ENCODE peak calls at places on chromosomes 13 and 19, in ten cellular contexts. One of them, this sample, is unnamed. For H3K4me1, the result is how much of the 10 kb centered on the place peaks cover.

GRCh38 chr19:48458016-48458415 is 2.6 kb downstream of the KCNJ14 start:
- DNase-seq in IMR-90: no peak
- DNase-seq in adrenal gland: no peak
- DNase-seq in ovary: no peak
- DNase-seq in stomach: no peak
- DNase-seq in Peyer's patch: no peak
- DNase-seq in heart left ventricle: no peak
- DNase-seq in breast epithelium: no peak
- DNase-seq in esophagus squamous epithelium: no peak
- DNase-seq in prostate gland: no peak
- DNase-seq in this sample: no peak

GRCh38 chr13:20460744-20461143 is 64.9 kb downstream of the CRYL1 start:
- DNase-seq in IMR-90: no peak
- DNase-seq in adrenal gland: no peak
- DNase-seq in ovary: no peak
- DNase-seq in stomach: no peak
- DNase-seq in Peyer's patch: no peak
- DNase-seq in heart left ventricle: no peak
- DNase-seq in breast epithelium: no peak
- DNase-seq in esophagus squamous epithelium: no peak
- DNase-seq in prostate gland: no peak
- DNase-seq in this sample: no peak

GRCh38 chr13:86581711-86582110 is 782.5 kb upstream of the SLITRK6 start:
- DNase-seq in IMR-90: peak
- DNase-seq in adrenal gland: no peak
- DNase-seq in ovary: no peak
- DNase-seq in stomach: no peak
- DNase-seq in Peyer's patch: no peak
- DNase-seq in heart left ventricle: no peak
- DNase-seq in breast epithelium: no peak
- DNase-seq in esophagus squamous epithelium: no peak
- DNase-seq in prostate gland: no peak
- DNase-seq in this sample: no peak

GRCh38 chr13:84588023-84588422 is 705.7 kb upstream of the SLITRK1 start:
- DNase-seq in IMR-90: no peak
- DNase-seq in adrenal gland: no peak
- DNase-seq in ovary: no peak
- DNase-seq in stomach: no peak
- DNase-seq in Peyer's patch: no peak
- DNase-seq in heart left ventricle: no peak
- DNase-seq in breast epithelium: no peak
- DNase-seq in esophagus squamous epithelium: no peak
- DNase-seq in prostate gland: no peak
- DNase-seq in this sample: no peak

GRCh38 chr19:16383584-16384161 is 59.0 kb downstream of the KLF2 start:
- DNase-seq in IMR-90: no peak
- DNase-seq in adrenal gland: no peak
- DNase-seq in ovary: no peak
- DNase-seq in stomach: no peak
- DNase-seq in Peyer's patch: peak
- DNase-seq in heart left ventricle: no peak
- DNase-seq in breast epithelium: no peak
- DNase-seq in esophagus squamous epithelium: no peak
- DNase-seq in prostate gland: no peak
- DNase-seq in this sample: no peak

GRCh38 chr19:16324384-16325160 is at the start of gene KLF2:
- DNase-seq in IMR-90: peak
- DNase-seq in adrenal gland: peak
- DNase-seq in ovary: peak
- DNase-seq in stomach: peak
- DNase-seq in Peyer's patch: peak
- DNase-seq in heart left ventricle: peak
- DNase-seq in breast epithelium: peak
- DNase-seq in esophagus squamous epithelium: peak
- DNase-seq in prostate gland: peak
- DNase-seq in this sample: peak

GRCh38 chr19:33434090-33434885 is 60.8 kb downstream of the CEBPG start:
- DNase-seq in IMR-90: no peak
- DNase-seq in adrenal gland: no peak
- DNase-seq in ovary: peak
- DNase-seq in stomach: no peak
- DNase-seq in Peyer's patch: peak
- DNase-seq in heart left ventricle: peak
- DNase-seq in breast epithelium: no peak
- DNase-seq in esophagus squamous epithelium: no peak
- DNase-seq in prostate gland: no peak
- DNase-seq in this sample: no peak

GRCh38 chr13:95710313-95710712 is 33.4 kb downstream of the DNAJC3 start:
- DNase-seq in IMR-90: peak
- DNase-seq in adrenal gland: no peak
- DNase-seq in ovary: no peak
- DNase-seq in stomach: no peak
- DNase-seq in Peyer's patch: no peak
- DNase-seq in heart left ventricle: no peak
- DNase-seq in breast epithelium: no peak
- DNase-seq in esophagus squamous epithelium: no peak
- DNase-seq in prostate gland: no peak
- DNase-seq in this sample: no peak

GRCh38 chr13:67232384-67232783 is 2.2 kb upstream of the PCDH9 start:
- DNase-seq in IMR-90: no peak
- DNase-seq in adrenal gland: no peak
- DNase-seq in ovary: no peak
- DNase-seq in stomach: no peak
- DNase-seq in Peyer's patch: no peak
- DNase-seq in heart left ventricle: no peak
- DNase-seq in breast epithelium: no peak
- DNase-seq in esophagus squamous epithelium: no peak
- DNase-seq in prostate gland: no peak
- DNase-seq in this sample: no peak

GRCh38 chr19:30369833-30370232 is 2.4 kb upstream of the ZNF536 start:
- DNase-seq in IMR-90: no peak
- DNase-seq in adrenal gland: no peak
- DNase-seq in ovary: no peak
- DNase-seq in stomach: no peak
- DNase-seq in Peyer's patch: no peak
- DNase-seq in heart left ventricle: no peak
- DNase-seq in breast epithelium: no peak
- DNase-seq in esophagus squamous epithelium: no peak
- DNase-seq in prostate gland: no peak
- DNase-seq in this sample: no peak

GRCh38 chr19:19745496-19746285 is 12.8 kb upstream of the ZNF14 start:
- DNase-seq in IMR-90: no peak
- DNase-seq in adrenal gland: no peak
- DNase-seq in ovary: no peak
- DNase-seq in stomach: no peak
- DNase-seq in Peyer's patch: no peak
- DNase-seq in heart left ventricle: no peak
- DNase-seq in breast epithelium: no peak
- DNase-seq in esophagus squamous epithelium: no peak
- DNase-seq in prostate gland: no peak
- DNase-seq in this sample: no peak

GRCh38 chr13:89514534-89515312 is 1832.8 kb upstream of the MIR17HG start:
- DNase-seq in IMR-90: peak
- DNase-seq in adrenal gland: peak
- DNase-seq in ovary: no peak
- DNase-seq in stomach: no peak
- DNase-seq in Peyer's patch: no peak
- DNase-seq in heart left ventricle: no peak
- DNase-seq in breast epithelium: no peak
- DNase-seq in esophagus squamous epithelium: no peak
- DNase-seq in prostate gland: no peak
- DNase-seq in this sample: no peak

GRCh38 chr19:44925114-44925891 is 10.9 kb downstream of the APOC1 start:
- DNase-seq in IMR-90: peak
- DNase-seq in adrenal gland: peak
- DNase-seq in ovary: peak
- DNase-seq in stomach: peak
- DNase-seq in Peyer's patch: no peak
- DNase-seq in heart left ventricle: peak
- DNase-seq in breast epithelium: no peak
- DNase-seq in esophagus squamous epithelium: no peak
- DNase-seq in prostate gland: no peak
- DNase-seq in this sample: peak

GRCh38 chr13:52010890-52011689 is at the start of gene ATP7B:
- DNase-seq in IMR-90: no peak
- DNase-seq in adrenal gland: peak
- DNase-seq in ovary: no peak
- DNase-seq in stomach: no peak
- DNase-seq in Peyer's patch: no peak
- DNase-seq in heart left ventricle: no peak
- DNase-seq in breast epithelium: no peak
- DNase-seq in esophagus squamous epithelium: no peak
- DNase-seq in prostate gland: no peak
- DNase-seq in this sample: peak
- H3K4me1 ChIP-seq in IMR-90: under half
- H3K4me1 ChIP-seq in adrenal gland: under half
- H3K4me1 ChIP-seq in ovary: under half
- H3K4me1 ChIP-seq in stomach: under half
- H3K4me1 ChIP-seq in Peyer's patch: under half
- H3K4me1 ChIP-seq in heart left ventricle: under half
- H3K4me1 ChIP-seq in breast epithelium: under half
- H3K4me1 ChIP-seq in esophagus squamous epithelium: under half
- H3K4me1 ChIP-seq in prostate gland: under half
- H3K4me1 ChIP-seq in this sample: under half

GRCh38 chr19:10270616-10271394 is at the start of gene ICAM1:
- DNase-seq in IMR-90: peak
- DNase-seq in adrenal gland: peak
- DNase-seq in ovary: peak
- DNase-seq in stomach: peak
- DNase-seq in Peyer's patch: peak
- DNase-seq in heart left ventricle: peak
- DNase-seq in breast epithelium: peak
- DNase-seq in esophagus squamous epithelium: no peak
- DNase-seq in prostate gland: peak
- DNase-seq in this sample: peak
- TF ChIP-seq POLR2A in IMR-90: no peak
- TF ChIP-seq POLR2A in adrenal gland: peak
- TF ChIP-seq POLR2A in ovary: peak
- TF ChIP-seq POLR2A in stomach: no peak
- TF ChIP-seq POLR2A in Peyer's patch: peak
- TF ChIP-seq POLR2A in heart left ventricle: no peak
- TF ChIP-seq POLR2A in breast epithelium: peak
- TF ChIP-seq POLR2A in esophagus squamous epithelium: no peak
- TF ChIP-seq POLR2A in prostate gland: peak
- TF ChIP-seq POLR2A in this sample: peak

DNA sequence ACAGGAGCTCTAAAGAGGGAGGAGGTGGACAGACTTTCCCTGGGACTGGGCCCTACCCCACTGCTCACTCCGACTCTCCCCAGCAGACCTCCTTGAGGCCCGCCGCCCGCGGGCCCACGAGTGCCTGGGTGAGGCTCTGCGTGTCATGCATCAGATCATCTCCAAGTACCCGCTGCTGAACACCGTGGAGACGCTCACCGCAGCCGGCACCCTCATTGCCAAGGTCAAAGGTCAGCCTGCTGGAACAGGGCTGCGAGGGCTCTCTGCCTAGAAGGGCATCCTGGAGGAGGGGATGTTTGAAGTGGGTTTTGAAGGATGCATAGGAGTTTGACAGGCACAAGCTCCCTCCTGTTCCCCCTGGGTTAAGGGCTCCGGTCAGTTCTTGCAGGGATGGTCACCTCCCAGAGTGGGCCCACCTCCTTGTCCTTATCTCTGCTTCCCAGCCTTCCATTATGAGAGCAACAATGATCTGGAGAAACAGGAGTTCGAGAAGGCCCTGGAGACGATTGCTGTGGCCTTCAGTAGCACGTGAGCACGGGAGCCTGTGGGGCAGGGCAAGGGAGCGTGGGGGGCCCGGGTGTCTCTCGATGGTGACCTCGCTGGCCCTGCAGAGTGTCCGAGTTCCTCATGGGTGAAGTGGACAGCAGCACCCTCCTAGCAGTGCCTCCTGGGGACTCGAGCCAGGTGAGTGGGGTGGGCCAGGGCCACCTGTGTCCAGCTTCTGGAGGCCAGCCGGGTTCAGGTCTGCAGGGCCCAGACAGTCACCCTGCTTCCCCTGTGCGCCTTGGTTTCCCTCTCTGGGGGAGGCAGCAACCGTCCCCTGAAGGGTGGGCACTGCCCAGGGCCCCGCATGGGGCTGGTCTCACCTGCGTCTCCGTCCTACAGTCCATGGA is 6.3 kb downstream of the ARHGAP45 start:
- DNase-seq in IMR-90: no peak
- DNase-seq in adrenal gland: no peak
- DNase-seq in ovary: no peak
- DNase-seq in stomach: no peak
- DNase-seq in Peyer's patch: peak
- DNase-seq in heart left ventricle: peak
- DNase-seq in breast epithelium: no peak
- DNase-seq in esophagus squamous epithelium: no peak
- DNase-seq in prostate gland: no peak
- DNase-seq in this sample: no peak
- H3K27ac ChIP-seq in IMR-90: no peak
- H3K27ac ChIP-seq in adrenal gland: no peak
- H3K27ac ChIP-seq in ovary: no peak
- H3K27ac ChIP-seq in stomach: no peak
- H3K27ac ChIP-seq in Peyer's patch: no peak
- H3K27ac ChIP-seq in heart left ventricle: no peak
- H3K27ac ChIP-seq in breast epithelium: no peak
- H3K27ac ChIP-seq in esophagus squamous epithelium: no peak
- H3K27ac ChIP-seq in prostate gland: no peak
- H3K27ac ChIP-seq in this sample: no peak

DNA sequence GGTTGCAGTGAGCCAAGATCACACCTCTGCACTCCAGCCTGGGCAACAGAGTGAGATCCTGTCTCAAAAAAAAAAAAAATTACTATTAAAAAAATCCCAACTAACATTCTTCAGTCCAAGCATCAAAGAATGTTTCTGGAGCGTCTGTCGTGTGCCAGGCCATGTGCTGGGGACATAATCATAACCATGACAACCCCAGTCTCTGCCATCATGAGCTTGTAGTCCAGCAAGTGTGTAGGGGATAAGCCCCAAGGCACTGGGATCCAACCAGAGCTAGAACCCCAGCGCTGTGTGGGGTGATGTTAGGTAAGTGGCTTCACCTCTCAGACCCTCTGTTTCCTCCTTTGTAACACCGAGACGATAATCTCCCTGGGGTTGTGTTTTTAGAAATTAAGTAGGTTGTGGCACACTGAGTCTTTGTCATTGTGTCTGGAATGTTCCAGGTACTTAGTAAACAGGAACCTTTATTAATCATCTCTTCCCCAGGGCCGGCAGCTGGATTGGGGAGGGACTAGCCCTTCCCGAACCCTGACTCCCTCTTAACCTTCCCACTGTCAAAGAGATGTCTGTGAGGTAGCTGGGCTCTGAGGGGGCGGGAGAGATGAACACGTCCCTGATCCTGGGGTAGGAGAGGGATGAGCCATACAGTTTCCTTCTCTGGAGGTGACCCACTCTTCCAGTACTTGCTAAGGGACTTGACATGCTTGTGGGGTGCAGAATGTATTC is 5.2 kb downstream of the ITPKC start:
- DNase-seq in IMR-90: peak
- DNase-seq in adrenal gland: no peak
- DNase-seq in ovary: no peak
- DNase-seq in stomach: no peak
- DNase-seq in Peyer's patch: no peak
- DNase-seq in heart left ventricle: peak
- DNase-seq in breast epithelium: no peak
- DNase-seq in esophagus squamous epithelium: no peak
- DNase-seq in prostate gland: no peak
- DNase-seq in this sample: no peak
- H3K4me1 ChIP-seq in IMR-90: under half
- H3K4me1 ChIP-seq in adrenal gland: under half
- H3K4me1 ChIP-seq in ovary: under half
- H3K4me1 ChIP-seq in stomach: under half
- H3K4me1 ChIP-seq in Peyer's patch: under half
- H3K4me1 ChIP-seq in heart left ventricle: under half
- H3K4me1 ChIP-seq in breast epithelium: under half
- H3K4me1 ChIP-seq in esophagus squamous epithelium: under half
- H3K4me1 ChIP-seq in prostate gland: under half
- H3K4me1 ChIP-seq in this sample: under half

This sample was measured in uterus.